ENCODE peak calls at places on chromosome 3, in ten cellular contexts. E, K, A, T, O, D, B, P, I and F are unnamed samples.

GRCh38 chr3:150495563-150496168 is 50.6 kb downstream of the SERP1 start:
- DNase-seq in E (no peak), A (peak; percentile 55), P (no peak), T (peak; percentile 32), B (peak; percentile 77), I (peak; percentile 29), K (peak; percentile 18), D (no peak), O (peak; percentile 75), F (no peak)

GRCh38 chr3:99706410-99706809 is 68.0 kb downstream of the COL8A1 start:
- DNase-seq in B (no peak), O (peak; percentile 57), T (no peak), D (no peak), E (no peak), P (no peak), I (no peak), K (no peak), A (peak; percentile 28), F (no peak)

GRCh38 chr3:25618043-25618442 is 46.7 kb downstream of the TOP2B start:
- DNase-seq in I (no peak), O (no peak), A (peak; percentile 21), E (no peak), D (no peak), P (no peak), T (no peak), B (no peak), K (no peak), F (no peak)

GRCh38 chr3:112818289-112818688 is 28.4 kb downstream of the CD200R1L start:
- DNase-seq in D (no peak), T (no peak), E (no peak), A (peak; percentile 69), K (peak; percentile 41), I (no peak), O (peak; percentile 45), P (no peak), B (no peak), F (no peak)

GRCh38 chr3:155908086-155908485 is 37.6 kb downstream of the GMPS start:
- DNase-seq in I (no peak), O (no peak), P (no peak), K (no peak), B (no peak), E (no peak), T (no peak), A (no peak), D (no peak), F (no peak)

GRCh38 chr3:72336821-72337479 is 511.3 kb downstream of the SHQ1 start:
- DNase-seq in O (peak; percentile 90), B (peak; percentile 89), E (peak; percentile 89), A (peak; percentile 53), D (peak; percentile 86), I (no peak), T (no peak), K (peak; percentile 17), P (no peak), F (peak; percentile 58)

GRCh38 chr3:160480931-160481330 is 31.3 kb upstream of the TRIM59 start:
- DNase-seq in P (no peak), I (no peak), B (no peak), K (no peak), E (no peak), A (no peak), T (no peak), O (no peak), D (no peak), F (no peak)

GRCh38 chr3:16132926-16133325 is 41.6 kb upstream of the GALNT15 start:
- DNase-seq in K (no peak), D (no peak), T (no peak), A (no peak), P (no peak), I (no peak), O (peak; percentile 54), E (no peak), B (peak; percentile 75), F (no peak)

GRCh38 chr3:177516130-177517011 is 319.1 kb upstream of the TBL1XR1 start:
- DNase-seq in P (no peak), D (no peak), A (peak; percentile 99), T (no peak), B (peak; percentile 97), E (no peak), I (no peak), O (peak; percentile 98), K (peak; percentile 50), F (no peak)

GRCh38 chr3:172939651-172940293 is 189.2 kb downstream of the ECT2 start:
- DNase-seq in A (peak; percentile 42), P (no peak), B (peak; percentile 35), K (no peak), E (no peak), T (no peak), I (no peak), D (no peak), O (peak; percentile 13), F (no peak)

GRCh38 chr3:164514576-164514975 is 563.7 kb downstream of the SI start:
- DNase-seq in A (no peak), P (no peak), E (no peak), O (no peak), D (no peak), B (no peak), T (no peak), I (no peak), K (no peak), F (no peak)

GRCh38 chr3:120153294-120153693 is 59.0 kb upstream of the GSK3B start:
- DNase-seq in K (peak; percentile 41), E (no peak), P (no peak), B (peak; percentile 84), T (no peak), O (peak; percentile 82), I (no peak), A (peak; percentile 96), D (no peak), F (no peak)

GRCh38 chr3:171461087-171461917 is 1.1 kb upstream of the TNIK start:
- DNase-seq in O (peak; percentile 52), B (peak; percentile 65), T (no peak), D (no peak), I (no peak), E (no peak), K (peak; percentile 60), P (peak; percentile 16), A (peak; percentile 69), F (peak; percentile 19)

GRCh38 chr3:53354945-53355498 is 7.7 kb upstream of the DCP1A start:
- DNase-seq in O (peak; percentile 58), P (no peak), E (no peak), T (no peak), K (no peak), B (peak; percentile 67), D (no peak), A (peak; percentile 42), I (peak; percentile 30), F (no peak)

GRCh38 chr3:168974628-168975403 is 688.7 kb downstream of the MECOM start:
- DNase-seq in B (no peak), I (no peak), O (no peak), D (no peak), K (no peak), T (no peak), P (no peak), A (peak; percentile 88), E (no peak), F (no peak)

GRCh38 chr3:183730361-183730760 is 32.8 kb downstream of the YEATS2 start:
- DNase-seq in K (no peak), E (no peak), T (no peak), P (no peak), A (no peak), D (no peak), B (no peak), I (no peak), O (no peak), F (no peak)

GRCh38 chr3:122942937-122943827 is 84.4 kb downstream of the SEMA5B start:
- DNase-seq in P (no peak), D (peak; percentile 70), E (peak; percentile 67), K (peak; percentile 86), T (no peak), B (peak; percentile 60), I (no peak), A (peak; percentile 56), O (peak; percentile 55), F (peak; percentile 42)

GRCh38 chr3:113255854-113256615 is 44.7 kb downstream of the BOC start:
- DNase-seq in I (no peak), T (no peak), A (no peak), D (no peak), E (no peak), P (no peak), B (no peak), O (no peak), K (no peak), F (no peak)

GRCh38 chr3:125375950-125376679 is 990 bp upstream of the ZNF148 start:
- DNase-seq in T (no peak), E (no peak), O (no peak), I (no peak), P (no peak), A (no peak), B (no peak), K (peak; percentile 12), D (no peak), F (no peak)